ENCODE peak calls at places on chromosomes 6 and 20, in nine cellular contexts. J is head of caudate nucleus; Y is activated naive CD8-positive, alpha-beta T cell treated with anti-CD3 and anti-CD28 coated beads, Interleukin-2, amount 50 U/mL, for 24 hours; W is T1000; K is stimulated activated CD4-positive, alpha-beta T cell treated with anti-CD3 and anti-CD28 coated beads, TNF-alpha, amount 100 ng/mL, for 4 hours; T is GM23248; R is stimulated activated CD8-positive, alpha-beta memory T cell treated with anti-CD3 and anti-CD28 coated beads, Interleukin-15, amount 100 ng/mL, for 24 hours; V is Ammon's horn; H is HS-5. N is an unnamed sample.

GRCh38 chr6:40713002-40713719 is 126.0 kb upstream of the LRFN2 start:
- DNase-seq in J (no peak), Y (no peak), W (no peak), K (no peak), T (peak), R (no peak), V (no peak), H (no peak), N (no peak)

GRCh38 chr20:10209091-10209490 is 9.5 kb upstream of the SNAP25 start:
- DNase-seq in J (no peak), Y (no peak), W (no peak), K (no peak), T (no peak), R (no peak), V (no peak), H (no peak), N (no peak)

GRCh38 chr6:42175860-42176259 is 2.7 kb downstream of the GUCA1A start:
- DNase-seq in J (no peak), Y (no peak), W (no peak), K (no peak), T (peak), R (no peak), V (no peak), H (no peak), N (no peak)

GRCh38 chr20:51486197-51487005 is 56.1 kb downstream of the NFATC2 start:
- DNase-seq in J (no peak), Y (no peak), W (no peak), K (no peak), T (peak), R (no peak), V (no peak), H (no peak), N (peak)

GRCh38 chr6:7047071-7047470 is 60.7 kb upstream of the RREB1 start:
- DNase-seq in J (no peak), Y (no peak), W (no peak), K (no peak), T (no peak), R (no peak), V (no peak), H (no peak), N (no peak)

GRCh38 chr6:111057074-111057752 is 30.1 kb upstream of the SLC16A10 start:
- DNase-seq in J (peak), Y (peak), W (no peak), K (no peak), T (peak), R (no peak), V (peak), H (no peak), N (no peak)

GRCh38 chr6:116375262-116375661 is 4.5 kb downstream of the DSE start:
- DNase-seq in J (no peak), Y (no peak), W (no peak), K (no peak), T (no peak), R (no peak), V (no peak), H (no peak), N (no peak)

GRCh38 chr20:59765599-59766177 is 161.3 kb downstream of the PHACTR3 start:
- DNase-seq in J (no peak), Y (peak), W (no peak), K (no peak), T (peak), R (no peak), V (no peak), H (no peak), N (no peak)

GRCh38 chr6:166484863-166485262 is 101.6 kb downstream of the RAMACL start:
- DNase-seq in J (peak), Y (no peak), W (no peak), K (no peak), T (no peak), R (no peak), V (no peak), H (no peak), N (no peak)

GRCh38 chr6:5582758-5583157 is 321.4 kb downstream of the FARS2 start:
- DNase-seq in J (no peak), Y (no peak), W (no peak), K (no peak), T (peak), R (no peak), V (no peak), H (no peak), N (no peak)

N was measured in activated effector memory CD4-positive, alpha-beta T cell treated with anti-CD3 and anti-CD28 coated beads, Interleukin-2, amount 50 U/mL, for 16 hours.